ENCODE peak calls at places on chromosome 17, in eight cellular contexts. T is upper lobe of right lung; A is activated CD8-positive, alpha-beta T cell treated with anti-CD3 and anti-CD28 coated beads for 36 hours; X is RWPE2; J is Right ventricle myocardium inferior; G is pancreas; C is left lobe of liver; Z is CD4-positive, CD25-positive, alpha-beta regulatory T cell. O is an unnamed sample.

GRCh38 chr17:73228748-73229236 is 32.9 kb downstream of the CPSF4L start:
- ATAC-seq in T (peak), G (peak), A (no peak), C (peak), Z (no peak), J (peak), X (peak), O (no peak)

GRCh38 chr17:77484096-77484495 is 343.3 kb downstream of the SEC14L1 start:
- ATAC-seq in J (no peak), G (no peak), T (no peak), A (no peak), X (no peak), C (no peak), Z (no peak), O (no peak)

GRCh38 chr17:3919123-3919624 is 2.9 kb upstream of the P2RX1 start:
- ATAC-seq in Z (no peak), J (peak), C (no peak), G (no peak), X (no peak), T (no peak), A (no peak), O (no peak)

GRCh38 chr17:57636274-57636673 is 108.8 kb downstream of the CCDC182 start:
- ATAC-seq in G (no peak), Z (no peak), A (no peak), X (no peak), T (no peak), C (no peak), J (no peak), O (no peak)

GRCh38 chr17:20203761-20204263 is 194.7 kb downstream of the SPECC1 start:
- ATAC-seq in X (no peak), J (no peak), A (no peak), C (no peak), G (no peak), T (peak), Z (no peak), O (no peak)

GRCh38 chr17:74943808-74944522 is 8.3 kb downstream of the OTOP3 start:
- ATAC-seq in J (no peak), A (no peak), X (peak), Z (no peak), T (no peak), G (no peak), C (no peak), O (no peak)

GRCh38 chr17:69402052-69402451 is 12.4 kb upstream of the MAP2K6 start:
- ATAC-seq in A (no peak), C (no peak), X (peak), G (no peak), Z (no peak), J (no peak), T (no peak), O (no peak)

GRCh38 chr17:65594585-65594940 is 33.1 kb upstream of the AXIN2 start:
- ATAC-seq in T (no peak), G (no peak), A (peak), X (no peak), J (no peak), Z (no peak), C (no peak), O (no peak)

GRCh38 chr17:81812571-81813370 is 8.8 kb downstream of the GCGR start:
- ATAC-seq in X (no peak), A (no peak), C (no peak), Z (no peak), G (no peak), T (no peak), J (no peak), O (no peak)

GRCh38 chr17:79304907-79305306 is 230.3 kb downstream of the ENGASE start:
- ATAC-seq in T (no peak), A (no peak), X (no peak), G (no peak), Z (no peak), J (no peak), C (no peak), O (no peak)

GRCh38 chr17:28738680-28739384 is 5.0 kb upstream of the TRAF4 start:
- ATAC-seq in T (no peak), G (no peak), J (no peak), X (no peak), C (no peak), A (peak), Z (peak), O (no peak)

GRCh38 chr17:42266918-42267766 is 9.0 kb downstream of the STAT5B start:
- ATAC-seq in X (peak), Z (peak), J (no peak), T (peak), G (no peak), C (peak), A (peak), O (no peak)

GRCh38 chr17:44362964-44363612 is 565 bp downstream of the FAM171A2 start:
- ATAC-seq in Z (peak), A (no peak), J (peak), X (peak), T (peak), C (peak), G (peak), O (peak)

GRCh38 chr17:45432405-45433113 is at the start of gene ARHGAP27:
- ATAC-seq in Z (no peak), C (peak), G (peak), X (peak), T (peak), A (no peak), J (peak), O (peak)

GRCh38 chr17:1707107-1707506 is 3.1 kb downstream of the TLCD2 start:
- ATAC-seq in Z (peak), G (no peak), C (no peak), A (no peak), J (no peak), T (no peak), X (no peak), O (no peak)

GRCh38 chr17:83088451-83089321 is 9.3 kb downstream of the METRNL start:
- ATAC-seq in X (no peak), J (no peak), A (no peak), C (peak), Z (no peak), T (no peak), G (no peak), O (no peak)

GRCh38 chr17:20010099-20010863 is 1.1 kb downstream of the SPECC1 start:
- ATAC-seq in Z (no peak), J (peak), X (peak), T (peak), G (peak), A (no peak), C (peak), O (peak)

GRCh38 chr17:81379523-81379942 is 15.7 kb upstream of the BAHCC1 start:
- ATAC-seq in X (peak), C (peak), Z (no peak), A (no peak), J (no peak), T (peak), G (peak), O (peak)

GRCh38 chr17:77594416-77595209 is 363.9 kb upstream of the TNRC6C start:
- ATAC-seq in A (peak), Z (no peak), J (no peak), C (no peak), X (no peak), G (no peak), T (no peak), O (no peak)

GRCh38 chr17:67980456-67980855 is 15.8 kb downstream of the C17orf58 start:
- ATAC-seq in A (no peak), X (no peak), J (no peak), C (no peak), Z (no peak), T (no peak), G (no peak), O (no peak)

GRCh38 chr17:78878261-78878660 is 24.7 kb downstream of the CEP295NL start:
- ATAC-seq in A (no peak), J (no peak), Z (no peak), X (no peak), T (no peak), C (no peak), G (no peak), O (no peak)

GRCh38 chr17:32267690-32268205 is 2.1 kb downstream of the RHBDL3 start:
- ATAC-seq in G (peak), J (no peak), C (peak), Z (no peak), T (peak), A (peak), X (peak), O (no peak)

GRCh38 chr17:62933986-62934385 is 32.0 kb upstream of the TANC2 start:
- ATAC-seq in J (no peak), X (no peak), T (peak), Z (no peak), A (no peak), C (no peak), G (no peak), O (no peak)

GRCh38 chr17:74603032-74603635 is 11.1 kb upstream of the CD300LD start:
- ATAC-seq in T (no peak), J (peak), G (no peak), X (no peak), Z (no peak), A (no peak), C (no peak), O (no peak)

GRCh38 chr17:32588982-32589381 is 102.2 kb downstream of the CDK5R1 start:
- ATAC-seq in G (no peak), J (no peak), X (no peak), Z (no peak), C (peak), T (no peak), A (no peak), O (no peak)

GRCh38 chr17:81902653-81903414 is 796 bp downstream of the NPB start:
- ATAC-seq in X (no peak), T (no peak), C (peak), Z (peak), J (peak), A (peak), G (peak), O (no peak)

GRCh38 chr17:72702136-72702735 is 390.3 kb downstream of the SLC39A11 start:
- ATAC-seq in T (no peak), C (no peak), J (no peak), Z (no peak), A (peak), G (no peak), X (peak), O (peak)

GRCh38 chr17:19263621-19264010 is 26.4 kb downstream of the EPN2 start:
- ATAC-seq in G (peak), A (no peak), T (peak), X (peak), J (peak), C (peak), Z (no peak), O (peak)

GRCh38 chr17:82153295-82153691 is 55.3 kb upstream of the FASN start:
- ATAC-seq in A (no peak), G (no peak), Z (no peak), X (no peak), T (no peak), C (peak), J (no peak), O (no peak)

GRCh38 chr17:50660042-50660886 is 25.6 kb downstream of the ABCC3 start:
- ATAC-seq in T (peak), C (peak), J (peak), G (peak), X (no peak), Z (no peak), A (no peak), O (peak)

GRCh38 chr17:77316191-77316641 is 175.4 kb downstream of the SEC14L1 start:
- ATAC-seq in A (no peak), X (peak), T (peak), G (no peak), J (no peak), C (peak), Z (no peak), O (peak)

O was measured in SK-N-SH treated with all-trans-retinoic acid at 6 μM for 48 hours.